ENCODE peak calls at places on chromosomes 3 and 15, in four cellular contexts. One of them, this sample, is unnamed.

GRCh38 chr3:100069472-100069871 is 44.8 kb downstream of the FILIP1L start:
- DNase-seq in esophagus muscularis mucosa: no peak
- DNase-seq in transverse colon: no peak
- DNase-seq in H1: no peak
- DNase-seq in this sample: no peak

GRCh38 chr3:118097226-118097625 is 937.4 kb downstream of the IGSF11 start:
- DNase-seq in esophagus muscularis mucosa: no peak
- DNase-seq in transverse colon: no peak
- DNase-seq in H1: no peak
- DNase-seq in this sample: no peak

GRCh38 chr15:88393719-88394519 is 73.3 kb downstream of the MRPL46 start:
- DNase-seq in esophagus muscularis mucosa: no peak
- DNase-seq in transverse colon: no peak
- DNase-seq in H1: no peak
- DNase-seq in this sample: no peak

GRCh38 chr15:90039996-90040395 is 38.9 kb downstream of the ZNF710 start:
- DNase-seq in esophagus muscularis mucosa: no peak
- DNase-seq in transverse colon: no peak
- DNase-seq in H1: no peak
- DNase-seq in this sample: no peak

GRCh38 chr3:82824491-82824890 is 1063.0 kb upstream of the GBE1 start:
- DNase-seq in esophagus muscularis mucosa: no peak
- DNase-seq in transverse colon: no peak
- DNase-seq in H1: no peak
- DNase-seq in this sample: no peak

GRCh38 chr3:126105691-126106187 is 21.8 kb upstream of the SLC41A3 start:
- DNase-seq in esophagus muscularis mucosa: peak
- DNase-seq in transverse colon: no peak
- DNase-seq in H1: no peak
- DNase-seq in this sample: peak

GRCh38 chr3:71226565-71227281 is 356.8 kb downstream of the FOXP1 start:
- DNase-seq in esophagus muscularis mucosa: no peak
- DNase-seq in transverse colon: peak
- DNase-seq in H1: no peak
- DNase-seq in this sample: no peak

GRCh38 chr3:124963755-124964154 is 29.2 kb upstream of the MUC13 start:
- DNase-seq in esophagus muscularis mucosa: no peak
- DNase-seq in transverse colon: peak
- DNase-seq in H1: no peak
- DNase-seq in this sample: no peak

GRCh38 chr3:2098398-2099027 is at the start of gene CNTN4:
- DNase-seq in esophagus muscularis mucosa: no peak
- DNase-seq in transverse colon: peak
- DNase-seq in H1: peak
- DNase-seq in this sample: peak

GRCh38 chr3:38646630-38647029 is 2.9 kb downstream of the SCN5A start:
- DNase-seq in esophagus muscularis mucosa: peak
- DNase-seq in transverse colon: no peak
- DNase-seq in H1: peak
- DNase-seq in this sample: no peak

GRCh38 chr3:123586131-123586530 is 1.3 kb upstream of the HACD2 start:
- DNase-seq in esophagus muscularis mucosa: peak
- DNase-seq in transverse colon: peak
- DNase-seq in H1: peak
- DNase-seq in this sample: no peak

GRCh38 chr15:99134317-99134821 is 29.5 kb downstream of the SYNM start:
- DNase-seq in esophagus muscularis mucosa: no peak
- DNase-seq in transverse colon: no peak
- DNase-seq in H1: no peak
- DNase-seq in this sample: no peak

GRCh38 chr3:129116482-129116946 is 5.1 kb downstream of the RAB43 start:
- DNase-seq in esophagus muscularis mucosa: no peak
- DNase-seq in transverse colon: no peak
- DNase-seq in H1: no peak
- DNase-seq in this sample: peak

GRCh38 chr3:59726279-59726678 is 676.5 kb upstream of the CFAP20DC start:
- DNase-seq in esophagus muscularis mucosa: no peak
- DNase-seq in transverse colon: no peak
- DNase-seq in H1: no peak
- DNase-seq in this sample: no peak

GRCh38 chr3:137105277-137105977 is 147.6 kb downstream of the IL20RB start:
- DNase-seq in esophagus muscularis mucosa: no peak
- DNase-seq in transverse colon: no peak
- DNase-seq in H1: no peak
- DNase-seq in this sample: no peak

GRCh38 chr15:68504721-68505090 is 72.7 kb upstream of the ITGA11 start:
- DNase-seq in esophagus muscularis mucosa: no peak
- DNase-seq in transverse colon: no peak
- DNase-seq in H1: no peak
- DNase-seq in this sample: peak

GRCh38 chr3:18080198-18080689 is 337.8 kb upstream of the TBC1D5 start:
- DNase-seq in esophagus muscularis mucosa: no peak
- DNase-seq in transverse colon: no peak
- DNase-seq in H1: no peak
- DNase-seq in this sample: no peak

GRCh38 chr3:175193815-175194518 is 334.8 kb downstream of the NAALADL2 start:
- DNase-seq in esophagus muscularis mucosa: no peak
- DNase-seq in transverse colon: no peak
- DNase-seq in H1: no peak
- DNase-seq in this sample: no peak

GRCh38 chr3:197501879-197502620 is 53.7 kb downstream of the BDH1 start:
- DNase-seq in esophagus muscularis mucosa: no peak
- DNase-seq in transverse colon: peak
- DNase-seq in H1: peak
- DNase-seq in this sample: no peak

GRCh38 chr3:4993276-4994143 is 14.3 kb downstream of the BHLHE40 start:
- DNase-seq in esophagus muscularis mucosa: peak
- DNase-seq in transverse colon: no peak
- DNase-seq in H1: no peak
- DNase-seq in this sample: no peak

GRCh38 chr3:12194669-12195161 is 36.0 kb upstream of the TIMP4 start:
- DNase-seq in esophagus muscularis mucosa: peak
- DNase-seq in transverse colon: peak
- DNase-seq in H1: no peak
- DNase-seq in this sample: no peak

DNA sequence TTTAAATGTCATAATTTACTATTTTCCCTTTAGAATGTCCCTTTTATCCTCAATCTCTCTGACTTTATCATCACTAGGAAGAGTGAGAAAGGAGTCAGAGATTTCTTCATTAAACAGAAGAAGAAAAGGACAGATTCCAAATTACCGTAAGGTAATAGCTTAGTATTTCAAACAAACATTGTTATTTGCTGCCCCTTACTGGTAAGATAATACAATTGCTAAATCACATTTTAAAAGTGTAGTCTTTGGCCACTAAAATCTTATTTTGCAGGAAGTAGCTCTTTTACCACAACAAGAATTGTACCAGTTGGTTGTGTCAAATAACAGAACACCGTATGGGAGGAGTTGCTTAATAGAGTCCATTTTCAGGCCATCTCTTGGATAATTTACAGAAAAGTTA is 53.7 kb downstream of the CGGBP1 start:
- DNase-seq in esophagus muscularis mucosa: no peak
- DNase-seq in transverse colon: no peak
- DNase-seq in H1: no peak
- DNase-seq in this sample: no peak
- TF ChIP-seq CTCF in esophagus muscularis mucosa: peak
- TF ChIP-seq CTCF in transverse colon: peak
- TF ChIP-seq CTCF in H1: peak
- TF ChIP-seq CTCF in this sample: no peak

DNA sequence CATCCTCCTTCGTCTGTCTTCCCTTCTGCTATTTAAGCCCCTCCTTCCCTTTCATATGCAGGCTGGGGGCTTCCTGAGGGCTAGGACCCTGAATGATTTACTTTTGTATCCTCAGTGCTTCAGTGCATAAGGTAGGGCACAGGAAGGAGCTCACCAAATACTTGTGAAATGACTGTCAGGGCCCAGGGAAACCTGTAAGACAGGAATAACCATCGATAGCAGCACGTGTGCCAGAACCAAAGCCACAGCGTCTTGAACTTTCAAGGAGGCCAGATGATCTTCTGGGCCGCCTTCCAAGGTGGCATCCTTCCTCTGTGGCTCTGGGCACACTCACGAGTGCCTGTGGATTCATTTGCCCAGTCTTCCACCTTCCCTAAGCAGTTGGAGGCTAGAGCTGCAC is 3.9 kb downstream of the TMED3 start:
- DNase-seq in esophagus muscularis mucosa: peak
- DNase-seq in transverse colon: no peak
- DNase-seq in H1: no peak
- DNase-seq in this sample: no peak
- TF ChIP-seq POLR2AphosphoS5 in esophagus muscularis mucosa: no peak
- TF ChIP-seq POLR2AphosphoS5 in transverse colon: no peak
- TF ChIP-seq POLR2AphosphoS5 in H1: no peak
- TF ChIP-seq POLR2AphosphoS5 in this sample: peak

GRCh38 chr15:62879770-62880169 is 162.8 kb upstream of the TPM1 start:
- DNase-seq in esophagus muscularis mucosa: no peak
- DNase-seq in transverse colon: no peak
- DNase-seq in H1: no peak
- DNase-seq in this sample: no peak

GRCh38 chr15:62881056-62881455 is 161.5 kb upstream of the TPM1 start:
- DNase-seq in esophagus muscularis mucosa: no peak
- DNase-seq in transverse colon: no peak
- DNase-seq in H1: no peak
- DNase-seq in this sample: no peak

GRCh38 chr15:62877276-62877857 is 165.2 kb upstream of the TPM1 start:
- DNase-seq in esophagus muscularis mucosa: no peak
- DNase-seq in transverse colon: no peak
- DNase-seq in H1: peak
- DNase-seq in this sample: no peak

GRCh38 chr15:62878070-62878469 is 164.5 kb upstream of the TPM1 start:
- DNase-seq in esophagus muscularis mucosa: no peak
- DNase-seq in transverse colon: no peak
- DNase-seq in H1: no peak
- DNase-seq in this sample: no peak

GRCh38 chr15:62880278-62880677 is 162.3 kb upstream of the TPM1 start:
- DNase-seq in esophagus muscularis mucosa: no peak
- DNase-seq in transverse colon: no peak
- DNase-seq in H1: no peak
- DNase-seq in this sample: no peak
- TF ChIP-seq EP300 in esophagus muscularis mucosa: no peak
- TF ChIP-seq EP300 in transverse colon: no peak
- TF ChIP-seq EP300 in H1: no peak
- TF ChIP-seq EP300 in this sample: no peak

GRCh38 chr15:46304320-46304719 is 669.5 kb downstream of the SQOR start:
- DNase-seq in esophagus muscularis mucosa: no peak
- DNase-seq in transverse colon: no peak
- DNase-seq in H1: peak
- DNase-seq in this sample: no peak
- TF ChIP-seq CTCF in esophagus muscularis mucosa: no peak
- TF ChIP-seq CTCF in transverse colon: peak
- TF ChIP-seq CTCF in H1: peak
- TF ChIP-seq CTCF in this sample: no peak

GRCh38 chr15:85029221-85029620 is 47.6 kb downstream of the PDE8A start:
- DNase-seq in esophagus muscularis mucosa: no peak
- DNase-seq in transverse colon: no peak
- DNase-seq in H1: no peak
- DNase-seq in this sample: no peak

GRCh38 chr15:85031086-85031943 is 49.7 kb downstream of the PDE8A start:
- DNase-seq in esophagus muscularis mucosa: no peak
- DNase-seq in transverse colon: no peak
- DNase-seq in H1: no peak
- DNase-seq in this sample: no peak

GRCh38 chr15:85031944-85032587 is 50.4 kb downstream of the PDE8A start:
- DNase-seq in esophagus muscularis mucosa: no peak
- DNase-seq in transverse colon: no peak
- DNase-seq in H1: no peak
- DNase-seq in this sample: no peak

GRCh38 chr15:85028416-85028815 is 46.8 kb downstream of the PDE8A start:
- DNase-seq in esophagus muscularis mucosa: no peak
- DNase-seq in transverse colon: no peak
- DNase-seq in H1: no peak
- DNase-seq in this sample: no peak

DNA sequence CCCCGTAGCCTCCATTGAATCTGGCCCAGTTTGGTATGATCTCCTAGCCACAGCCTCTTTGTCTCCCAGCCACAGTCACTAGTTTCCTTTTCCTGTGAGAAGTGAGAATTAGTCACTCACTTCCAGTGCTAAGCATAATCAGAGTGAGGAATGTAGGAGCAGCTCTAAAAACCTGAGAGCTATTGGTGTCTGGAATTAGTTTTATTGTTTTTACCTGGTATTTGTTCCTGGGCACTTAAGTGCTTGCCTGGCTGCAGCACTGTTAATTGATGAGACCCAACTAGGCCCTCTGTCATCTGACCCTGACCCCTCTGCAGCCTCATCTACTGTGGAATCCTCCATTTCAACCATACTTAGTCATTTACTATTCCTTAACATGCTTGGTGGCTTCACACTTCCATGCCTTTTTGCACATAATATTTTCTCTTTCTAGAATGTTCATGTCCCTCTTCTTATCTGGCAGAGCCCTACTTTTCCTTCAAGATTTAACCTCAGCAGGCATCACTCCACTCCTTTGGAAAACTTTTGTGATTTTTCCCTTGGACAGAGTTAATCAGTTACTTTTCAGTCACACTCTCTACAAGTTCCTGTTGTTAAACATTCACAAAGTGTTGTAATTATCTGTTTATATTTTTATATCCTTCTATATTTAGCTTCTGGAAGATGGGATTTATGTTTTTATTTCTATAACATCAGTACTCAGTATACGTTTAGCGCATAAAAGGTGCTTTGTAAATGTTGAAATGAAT is 48.8 kb downstream of the PDE8A start:
- DNase-seq in esophagus muscularis mucosa: no peak
- DNase-seq in transverse colon: no peak
- DNase-seq in H1: no peak
- DNase-seq in this sample: no peak
- TF ChIP-seq POLR2AphosphoS5 in esophagus muscularis mucosa: no peak
- TF ChIP-seq POLR2AphosphoS5 in transverse colon: peak
- TF ChIP-seq POLR2AphosphoS5 in H1: no peak
- TF ChIP-seq POLR2AphosphoS5 in this sample: no peak

This sample was measured in upper lobe of left lung.